ENCODE peak calls at places on chromosome 15, in five cellular contexts. S, X, P, R and E are unnamed samples.

GRCh38 chr15:60905587-60905986 is 323.5 kb downstream of the RORA start:
- DNase-seq in S (no peak), X (no peak), P (no peak), R (no peak), E (peak; percentile 29)

GRCh38 chr15:52362497-52362896 is 66.9 kb upstream of the MYO5C start:
- DNase-seq in S (peak; percentile 40), X (no peak), P (no peak), R (no peak), E (no peak)

GRCh38 chr15:79115971-79116370 is 25.4 kb upstream of the RASGRF1 start:
- DNase-seq in S (no peak), X (no peak), P (no peak), R (no peak), E (no peak)

GRCh38 chr15:45185903-45186770 is 1.6 kb downstream of the SHF start:
- DNase-seq in S (no peak), X (no peak), P (no peak), R (no peak), E (no peak)

GRCh38 chr15:79372428-79372827 is 59.7 kb upstream of the MINAR1 start:
- DNase-seq in S (no peak), X (no peak), P (no peak), R (no peak), E (no peak)

GRCh38 chr15:65068436-65068835 is 645 bp upstream of the RASL12 start:
- DNase-seq in S (no peak), X (no peak), P (no peak), R (no peak), E (no peak)

GRCh38 chr15:69531302-69532027 is 78.8 kb downstream of the RPLP1 start:
- DNase-seq in S (no peak), X (no peak), P (no peak), R (no peak), E (no peak)

GRCh38 chr15:71275098-71275497 is 159.8 kb downstream of the THSD4 start:
- DNase-seq in S (no peak), X (no peak), P (no peak), R (no peak), E (no peak)

GRCh38 chr15:68310178-68310810 is 32.7 kb downstream of the FEM1B start:
- DNase-seq in S (no peak), X (no peak), P (no peak), R (no peak), E (no peak)

GRCh38 chr15:59349715-59350420 is 22.8 kb downstream of the MYO1E start:
- DNase-seq in S (peak; percentile 75), X (no peak), P (no peak), R (no peak), E (no peak)

GRCh38 chr15:35136552-35136951 is 51.5 kb upstream of the NANOGP8 start:
- DNase-seq in S (no peak), X (no peak), P (no peak), R (peak; percentile 6), E (peak; percentile 27)

GRCh38 chr15:50907866-50908208 is 646 bp upstream of the AP4E1 start:
- DNase-seq in S (no peak), X (peak; percentile 77), P (peak; percentile 64), R (no peak), E (peak; percentile 56)

GRCh38 chr15:47675735-47676134 is 41.6 kb upstream of the SEMA6D start:
- DNase-seq in S (no peak), X (no peak), P (no peak), R (no peak), E (no peak)

GRCh38 chr15:89112341-89112971 is 24.2 kb downstream of the ABHD2 start:
- DNase-seq in S (no peak), X (no peak), P (no peak), R (no peak), E (peak; percentile 87)

GRCh38 chr15:57747206-57747605 is 40.7 kb downstream of the POLR2M start:
- DNase-seq in S (no peak), X (no peak), P (no peak), R (no peak), E (no peak)

GRCh38 chr15:57867970-57868791 is 161.7 kb downstream of the POLR2M start:
- DNase-seq in S (no peak), X (no peak), P (peak; percentile 90), R (no peak), E (no peak)

GRCh38 chr15:39411102-39411989 is 169.5 kb upstream of the THBS1 start:
- DNase-seq in S (no peak), X (no peak), P (peak; percentile 27), R (peak; percentile 35), E (peak; percentile 63)

GRCh38 chr15:57156210-57156887 is 220.0 kb upstream of the CGNL1 start:
- DNase-seq in S (no peak), X (no peak), P (no peak), R (no peak), E (no peak)

GRCh38 chr15:47736123-47736786 is 18.9 kb downstream of the SEMA6D start:
- DNase-seq in S (no peak), X (no peak), P (no peak), R (no peak), E (no peak)

GRCh38 chr15:86650084-86650483 is 570.4 kb downstream of the AGBL1 start:
- DNase-seq in S (no peak), X (peak; percentile 74), P (peak; percentile 10), R (no peak), E (peak; percentile 43)

GRCh38 chr15:68210821-68211655 is 5.9 kb upstream of the CALML4 start:
- DNase-seq in S (no peak), X (peak; percentile 63), P (peak; percentile 69), R (no peak), E (no peak)

GRCh38 chr15:35743320-35743719 is 197.4 kb upstream of the DPH6 start:
- DNase-seq in S (no peak), X (no peak), P (no peak), R (no peak), E (no peak)